ENCODE peak calls at places on chromosomes 6 and 20, in seven cellular contexts. One of them, this sample, is unnamed.

GRCh38 chr20:710762-711120 is 35.1 kb upstream of the SCRT2 start:
- DNase-seq in cardiac fibroblast: no peak
- DNase-seq in right lobe of liver: no peak
- DNase-seq in lower lobe of right lung: no peak
- DNase-seq in A549: no peak
- DNase-seq in epithelial cell of esophagus: no peak
- DNase-seq in GM12865: no peak
- DNase-seq in this sample: no peak

GRCh38 chr6:26029570-26029856 is 57.7 kb upstream of the HFE start:
- DNase-seq in cardiac fibroblast: no peak
- DNase-seq in right lobe of liver: no peak
- DNase-seq in lower lobe of right lung: no peak
- DNase-seq in A549: no peak
- DNase-seq in epithelial cell of esophagus: no peak
- DNase-seq in GM12865: no peak
- DNase-seq in this sample: no peak

GRCh38 chr20:22584630-22584921 is 204 bp upstream of the FOXA2 start:
- DNase-seq in cardiac fibroblast: no peak
- DNase-seq in right lobe of liver: peak; percentile 92
- DNase-seq in lower lobe of right lung: peak; percentile 93
- DNase-seq in A549: peak; percentile 96
- DNase-seq in epithelial cell of esophagus: peak; percentile 87
- DNase-seq in GM12865: no peak
- DNase-seq in this sample: no peak

GRCh38 chr6:149332602-149333311 is 15.2 kb downstream of the TAB2 start:
- DNase-seq in cardiac fibroblast: peak; percentile 31
- DNase-seq in right lobe of liver: no peak
- DNase-seq in lower lobe of right lung: no peak
- DNase-seq in A549: no peak
- DNase-seq in epithelial cell of esophagus: no peak
- DNase-seq in GM12865: no peak
- DNase-seq in this sample: no peak

GRCh38 chr20:60117040-60117439 is 158.8 kb downstream of the CDH26 start:
- DNase-seq in cardiac fibroblast: no peak
- DNase-seq in right lobe of liver: no peak
- DNase-seq in lower lobe of right lung: no peak
- DNase-seq in A549: no peak
- DNase-seq in epithelial cell of esophagus: no peak
- DNase-seq in GM12865: no peak
- DNase-seq in this sample: peak; percentile 35

GRCh38 chr20:19903168-19903676 is 113.9 kb upstream of the NAA20 start:
- DNase-seq in cardiac fibroblast: peak; percentile 68
- DNase-seq in right lobe of liver: no peak
- DNase-seq in lower lobe of right lung: peak; percentile 62
- DNase-seq in A549: peak; percentile 52
- DNase-seq in epithelial cell of esophagus: peak; percentile 68
- DNase-seq in GM12865: peak; percentile 77
- DNase-seq in this sample: no peak

GRCh38 chr20:59736366-59736765 is 132.0 kb downstream of the PHACTR3 start:
- DNase-seq in cardiac fibroblast: no peak
- DNase-seq in right lobe of liver: no peak
- DNase-seq in lower lobe of right lung: no peak
- DNase-seq in A549: no peak
- DNase-seq in epithelial cell of esophagus: no peak
- DNase-seq in GM12865: no peak
- DNase-seq in this sample: no peak

GRCh38 chr6:79518850-79519249 is 18.4 kb downstream of the LCA5 start:
- DNase-seq in cardiac fibroblast: no peak
- DNase-seq in right lobe of liver: no peak
- DNase-seq in lower lobe of right lung: no peak
- DNase-seq in A549: no peak
- DNase-seq in epithelial cell of esophagus: no peak
- DNase-seq in GM12865: no peak
- DNase-seq in this sample: no peak

GRCh38 chr6:154403803-154404202 is 47.2 kb upstream of the IPCEF1 start:
- DNase-seq in cardiac fibroblast: peak; percentile 49
- DNase-seq in right lobe of liver: no peak
- DNase-seq in lower lobe of right lung: no peak
- DNase-seq in A549: no peak
- DNase-seq in epithelial cell of esophagus: peak; percentile 49
- DNase-seq in GM12865: no peak
- DNase-seq in this sample: peak; percentile 48

GRCh38 chr6:93389192-93389591 is 30.2 kb downstream of the EPHA7 start:
- DNase-seq in cardiac fibroblast: no peak
- DNase-seq in right lobe of liver: no peak
- DNase-seq in lower lobe of right lung: no peak
- DNase-seq in A549: no peak
- DNase-seq in epithelial cell of esophagus: no peak
- DNase-seq in GM12865: no peak
- DNase-seq in this sample: no peak

GRCh38 chr6:25971187-25971811 is 8.7 kb downstream of the TRIM38 start:
- DNase-seq in cardiac fibroblast: peak; percentile 96
- DNase-seq in right lobe of liver: no peak
- DNase-seq in lower lobe of right lung: no peak
- DNase-seq in A549: peak; percentile 61
- DNase-seq in epithelial cell of esophagus: peak; percentile 78
- DNase-seq in GM12865: no peak
- DNase-seq in this sample: peak; percentile 89

GRCh38 chr6:121549741-121550140 is 114.3 kb downstream of the GJA1 start:
- DNase-seq in cardiac fibroblast: peak; percentile 93
- DNase-seq in right lobe of liver: no peak
- DNase-seq in lower lobe of right lung: no peak
- DNase-seq in A549: peak; percentile 5
- DNase-seq in epithelial cell of esophagus: peak; percentile 96
- DNase-seq in GM12865: no peak
- DNase-seq in this sample: peak; percentile 79

GRCh38 chr6:30167101-30167500 is 3.8 kb downstream of the TRIM15 start:
- DNase-seq in cardiac fibroblast: no peak
- DNase-seq in right lobe of liver: no peak
- DNase-seq in lower lobe of right lung: no peak
- DNase-seq in A549: no peak
- DNase-seq in epithelial cell of esophagus: no peak
- DNase-seq in GM12865: peak; percentile 50
- DNase-seq in this sample: no peak

GRCh38 chr6:125693480-125693879 is 56.0 kb upstream of the HEY2 start:
- DNase-seq in cardiac fibroblast: no peak
- DNase-seq in right lobe of liver: no peak
- DNase-seq in lower lobe of right lung: no peak
- DNase-seq in A549: no peak
- DNase-seq in epithelial cell of esophagus: no peak
- DNase-seq in GM12865: no peak
- DNase-seq in this sample: no peak

GRCh38 chr20:23234311-23235078 is 116.1 kb upstream of the NXT1 start:
- DNase-seq in cardiac fibroblast: peak; percentile 68
- DNase-seq in right lobe of liver: no peak
- DNase-seq in lower lobe of right lung: no peak
- DNase-seq in A549: no peak
- DNase-seq in epithelial cell of esophagus: no peak
- DNase-seq in GM12865: no peak
- DNase-seq in this sample: no peak

GRCh38 chr20:61514805-61515505 is 262.9 kb downstream of the CDH4 start:
- DNase-seq in cardiac fibroblast: no peak
- DNase-seq in right lobe of liver: no peak
- DNase-seq in lower lobe of right lung: no peak
- DNase-seq in A549: no peak
- DNase-seq in epithelial cell of esophagus: no peak
- DNase-seq in GM12865: no peak
- DNase-seq in this sample: no peak

GRCh38 chr6:3850451-3851203 is 1.5 kb downstream of the FAM50B start:
- DNase-seq in cardiac fibroblast: no peak
- DNase-seq in right lobe of liver: no peak
- DNase-seq in lower lobe of right lung: no peak
- DNase-seq in A549: no peak
- DNase-seq in epithelial cell of esophagus: no peak
- DNase-seq in GM12865: peak; percentile 46
- DNase-seq in this sample: no peak

GRCh38 chr20:44409132-44409600 is 53.7 kb downstream of the HNF4A start:
- DNase-seq in cardiac fibroblast: peak; percentile 44
- DNase-seq in right lobe of liver: no peak
- DNase-seq in lower lobe of right lung: no peak
- DNase-seq in A549: no peak
- DNase-seq in epithelial cell of esophagus: no peak
- DNase-seq in GM12865: no peak
- DNase-seq in this sample: peak; percentile 59

GRCh38 chr6:87375315-87375714 is 30.7 kb downstream of the C6orf163 start:
- DNase-seq in cardiac fibroblast: no peak
- DNase-seq in right lobe of liver: no peak
- DNase-seq in lower lobe of right lung: no peak
- DNase-seq in A549: no peak
- DNase-seq in epithelial cell of esophagus: peak; percentile 67
- DNase-seq in GM12865: no peak
- DNase-seq in this sample: no peak

GRCh38 chr6:35583893-35584688 is 71.4 kb upstream of the TULP1 start:
- DNase-seq in cardiac fibroblast: peak; percentile 82
- DNase-seq in right lobe of liver: no peak
- DNase-seq in lower lobe of right lung: no peak
- DNase-seq in A549: peak; percentile 67
- DNase-seq in epithelial cell of esophagus: peak; percentile 86
- DNase-seq in GM12865: peak; percentile 85
- DNase-seq in this sample: peak; percentile 54

GRCh38 chr6:24257282-24257681 is 100.6 kb downstream of the DCDC2 start:
- DNase-seq in cardiac fibroblast: no peak
- DNase-seq in right lobe of liver: no peak
- DNase-seq in lower lobe of right lung: no peak
- DNase-seq in A549: peak; percentile 7
- DNase-seq in epithelial cell of esophagus: no peak
- DNase-seq in GM12865: no peak
- DNase-seq in this sample: no peak

GRCh38 chr20:46772901-46773300 is 63.5 kb downstream of the SLC2A10 start:
- DNase-seq in cardiac fibroblast: no peak
- DNase-seq in right lobe of liver: no peak
- DNase-seq in lower lobe of right lung: no peak
- DNase-seq in A549: peak; percentile 20
- DNase-seq in epithelial cell of esophagus: no peak
- DNase-seq in GM12865: peak; percentile 34
- DNase-seq in this sample: no peak
- TF ChIP-seq CTCF in cardiac fibroblast: peak; percentile 16
- TF ChIP-seq CTCF in right lobe of liver: peak; percentile 32
- TF ChIP-seq CTCF in lower lobe of right lung: no peak
- TF ChIP-seq CTCF in A549: peak; percentile 36
- TF ChIP-seq CTCF in epithelial cell of esophagus: peak; percentile 19
- TF ChIP-seq CTCF in GM12865: peak; percentile 19
- TF ChIP-seq CTCF in this sample: no peak

GRCh38 chr20:36839150-36839549 is 36.8 kb upstream of the TLDC2 start:
- DNase-seq in cardiac fibroblast: no peak
- DNase-seq in right lobe of liver: no peak
- DNase-seq in lower lobe of right lung: no peak
- DNase-seq in A549: no peak
- DNase-seq in epithelial cell of esophagus: no peak
- DNase-seq in GM12865: no peak
- DNase-seq in this sample: no peak

GRCh38 chr20:36835025-36835424 is 40.9 kb upstream of the TLDC2 start:
- DNase-seq in cardiac fibroblast: no peak
- DNase-seq in right lobe of liver: no peak
- DNase-seq in lower lobe of right lung: no peak
- DNase-seq in A549: no peak
- DNase-seq in epithelial cell of esophagus: no peak
- DNase-seq in GM12865: no peak
- DNase-seq in this sample: no peak

GRCh38 chr20:36835453-36836198 is 40.3 kb upstream of the TLDC2 start:
- DNase-seq in cardiac fibroblast: peak; percentile 96
- DNase-seq in right lobe of liver: peak; percentile 90
- DNase-seq in lower lobe of right lung: peak; percentile 94
- DNase-seq in A549: peak; percentile 92
- DNase-seq in epithelial cell of esophagus: peak; percentile 98
- DNase-seq in GM12865: peak; percentile 96
- DNase-seq in this sample: peak; percentile 92

GRCh38 chr20:36833275-36834020 is 42.5 kb upstream of the TLDC2 start:
- DNase-seq in cardiac fibroblast: no peak
- DNase-seq in right lobe of liver: no peak
- DNase-seq in lower lobe of right lung: no peak
- DNase-seq in A549: no peak
- DNase-seq in epithelial cell of esophagus: no peak
- DNase-seq in GM12865: no peak
- DNase-seq in this sample: peak; percentile 39

DNA sequence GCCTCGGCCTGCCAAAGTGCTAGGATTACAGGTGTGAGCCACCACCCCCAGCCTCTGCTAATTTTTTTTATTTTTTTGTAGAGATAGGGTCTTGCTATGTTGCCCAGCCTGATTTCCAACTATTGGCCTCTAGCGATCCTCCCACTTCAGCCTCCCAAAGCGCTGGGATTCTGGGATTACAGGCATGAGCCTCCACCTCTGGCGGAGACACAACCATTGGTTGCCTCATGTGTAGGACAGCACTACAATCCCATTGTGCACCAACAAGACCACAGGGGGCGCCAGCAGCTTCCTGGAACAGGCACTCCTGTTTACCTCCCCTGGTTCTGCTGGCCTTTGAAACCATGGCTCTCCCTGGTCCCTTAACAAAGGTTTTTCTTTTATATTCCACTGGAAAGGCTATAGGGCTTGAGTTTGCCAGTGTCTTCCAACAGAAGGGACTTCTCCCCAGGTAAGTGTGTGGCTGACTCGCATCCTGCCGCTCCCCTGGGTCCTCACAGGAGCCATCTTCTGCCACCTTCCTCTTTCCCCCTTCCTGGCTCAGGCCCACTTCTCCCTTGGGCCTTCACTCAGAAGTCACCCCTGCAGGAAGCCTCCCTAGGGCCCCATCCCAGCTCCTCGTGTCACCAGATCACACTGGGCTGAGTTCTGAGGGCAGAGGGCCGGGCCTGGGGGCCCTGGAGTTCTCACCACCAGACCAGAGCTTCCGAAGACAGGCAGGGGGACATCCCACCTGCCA is 39.2 kb upstream of the TLDC2 start:
- DNase-seq in cardiac fibroblast: peak; percentile 67
- DNase-seq in right lobe of liver: peak; percentile 67
- DNase-seq in lower lobe of right lung: peak; percentile 79
- DNase-seq in A549: peak; percentile 87
- DNase-seq in epithelial cell of esophagus: peak; percentile 64
- DNase-seq in GM12865: peak; percentile 91
- DNase-seq in this sample: peak; percentile 36
- TF ChIP-seq CTCF in cardiac fibroblast: peak; percentile 49
- TF ChIP-seq CTCF in right lobe of liver: no peak
- TF ChIP-seq CTCF in lower lobe of right lung: peak; percentile 31
- TF ChIP-seq CTCF in A549: peak; percentile 50
- TF ChIP-seq CTCF in epithelial cell of esophagus: peak; percentile 43
- TF ChIP-seq CTCF in GM12865: peak; percentile 85
- TF ChIP-seq CTCF in this sample: peak; percentile 74

GRCh38 chr6:85580878-85581267 is 12.8 kb downstream of the SNX14 start:
- DNase-seq in cardiac fibroblast: peak; percentile 71
- DNase-seq in right lobe of liver: no peak
- DNase-seq in lower lobe of right lung: no peak
- DNase-seq in A549: peak; percentile 42
- DNase-seq in epithelial cell of esophagus: peak; percentile 35
- DNase-seq in GM12865: peak; percentile 51
- DNase-seq in this sample: peak; percentile 55
- TF ChIP-seq CTCF in cardiac fibroblast: no peak
- TF ChIP-seq CTCF in right lobe of liver: no peak
- TF ChIP-seq CTCF in lower lobe of right lung: no peak
- TF ChIP-seq CTCF in A549: no peak
- TF ChIP-seq CTCF in epithelial cell of esophagus: no peak
- TF ChIP-seq CTCF in GM12865: no peak
- TF ChIP-seq CTCF in this sample: no peak

DNA sequence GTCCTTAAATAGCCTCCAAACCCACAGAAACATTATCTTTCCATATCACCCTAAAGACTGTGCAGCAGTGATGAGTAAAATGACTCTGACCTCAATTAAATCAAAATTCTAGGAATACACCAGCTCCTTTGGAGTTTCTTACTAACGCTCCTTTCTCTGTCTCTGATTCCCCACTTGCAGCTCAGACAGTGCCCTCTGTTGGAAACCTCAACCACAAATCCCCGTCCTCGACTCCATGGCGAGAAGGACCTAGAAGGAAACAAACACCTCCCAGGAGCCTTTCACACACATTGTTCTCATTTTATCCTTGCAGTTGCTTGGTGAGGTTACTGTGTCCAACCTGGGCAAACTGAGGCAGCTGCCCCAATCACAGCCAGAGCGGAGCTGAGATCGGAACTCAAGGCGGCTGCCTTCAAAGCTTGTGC is 17.7 kb upstream of the PARD6B start:
- DNase-seq in cardiac fibroblast: peak; percentile 64
- DNase-seq in right lobe of liver: no peak
- DNase-seq in lower lobe of right lung: no peak
- DNase-seq in A549: peak; percentile 56
- DNase-seq in epithelial cell of esophagus: peak; percentile 34
- DNase-seq in GM12865: no peak
- DNase-seq in this sample: peak; percentile 40
- TF ChIP-seq CTCF in cardiac fibroblast: peak; percentile 57
- TF ChIP-seq CTCF in right lobe of liver: peak; percentile 44
- TF ChIP-seq CTCF in lower lobe of right lung: peak; percentile 40
- TF ChIP-seq CTCF in A549: peak; percentile 40
- TF ChIP-seq CTCF in epithelial cell of esophagus: peak; percentile 31
- TF ChIP-seq CTCF in GM12865: no peak
- TF ChIP-seq CTCF in this sample: peak; percentile 71

This sample was measured in HFFc6.